ENCODE peak calls at places on chromosome 4, in ten cellular contexts. G, C, W, U, M, T, E, S, D and X are unnamed samples.

GRCh38 chr4:6403400-6403685 is 69.1 kb downstream of the PPP2R2C start:
- DNase-seq in G (no peak), C (no peak), W (no peak), U (peak), M (no peak), T (no peak), E (no peak), S (peak), D (no peak), X (no peak)

GRCh38 chr4:123785515-123785914 is 388.9 kb downstream of the SPRY1 start:
- DNase-seq in G (peak), C (no peak), W (no peak), U (no peak), M (no peak), T (no peak), E (peak), S (no peak), D (no peak), X (no peak)

GRCh38 chr4:8322794-8323704 is 53.5 kb downstream of the HTRA3 start:
- DNase-seq in G (no peak), C (no peak), W (peak), U (no peak), M (no peak), T (no peak), E (no peak), S (no peak), D (no peak), X (no peak)

GRCh38 chr4:87872043-87872442 is 39.3 kb downstream of the MEPE start:
- DNase-seq in G (no peak), C (no peak), W (no peak), U (no peak), M (no peak), T (no peak), E (no peak), S (no peak), D (no peak), X (no peak)

GRCh38 chr4:123438031-123438430 is 41.4 kb downstream of the SPRY1 start:
- DNase-seq in G (no peak), C (no peak), W (no peak), U (no peak), M (no peak), T (no peak), E (no peak), S (no peak), D (no peak), X (no peak)

GRCh38 chr4:10099521-10100325 is 16.9 kb downstream of the WDR1 start:
- DNase-seq in G (no peak), C (no peak), W (no peak), U (no peak), M (no peak), T (no peak), E (no peak), S (no peak), D (no peak), X (no peak)

GRCh38 chr4:23401572-23401971 is 488.3 kb downstream of the PPARGC1A start:
- DNase-seq in G (peak), C (no peak), W (no peak), U (no peak), M (no peak), T (no peak), E (no peak), S (no peak), D (no peak), X (no peak)

GRCh38 chr4:103673983-103674382 is 45.8 kb downstream of the TACR3 start:
- DNase-seq in G (no peak), C (no peak), W (no peak), U (no peak), M (no peak), T (no peak), E (no peak), S (no peak), D (no peak), X (no peak)

GRCh38 chr4:120227568-120227967 is 160.9 kb upstream of the MAD2L1 start:
- DNase-seq in G (no peak), C (no peak), W (no peak), U (no peak), M (no peak), T (no peak), E (no peak), S (no peak), D (no peak), X (no peak)

GRCh38 chr4:86261634-86262033 is 98.2 kb downstream of the MAPK10 start:
- DNase-seq in G (peak), C (no peak), W (no peak), U (no peak), M (no peak), T (no peak), E (no peak), S (no peak), D (no peak), X (no peak)

GRCh38 chr4:29559281-29559680 is 1160.9 kb upstream of the PCDH7 start:
- DNase-seq in G (no peak), C (no peak), W (no peak), U (no peak), M (no peak), T (no peak), E (no peak), S (no peak), D (no peak), X (no peak)

GRCh38 chr4:88803600-88804096 is 106.0 kb upstream of the NAP1L5 start:
- DNase-seq in G (peak), C (no peak), W (no peak), U (peak), M (no peak), T (no peak), E (peak), S (no peak), D (peak), X (peak)

GRCh38 chr4:189029961-189030360 is 890.7 kb downstream of the TRIML1 start:
- DNase-seq in G (no peak), C (no peak), W (no peak), U (no peak), M (no peak), T (no peak), E (no peak), S (no peak), D (no peak), X (no peak)

GRCh38 chr4:139581096-139581495 is 25.1 kb upstream of the SETD7 start:
- DNase-seq in G (no peak), C (no peak), W (no peak), U (no peak), M (no peak), T (no peak), E (no peak), S (no peak), D (no peak), X (no peak)

GRCh38 chr4:56375458-56375857 is 11.8 kb downstream of the AASDH start:
- DNase-seq in G (peak), C (no peak), W (no peak), U (no peak), M (no peak), T (no peak), E (no peak), S (no peak), D (no peak), X (no peak)